ENCODE peak calls at places on chromosomes 7 and 10, in nine cellular contexts. One of them, this sample, is unnamed.

GRCh38 chr7:130493275-130493868 is 1.5 kb downstream of the MEST start:
- DNase-seq in lung: no peak
- DNase-seq in left ventricle myocardium inferior: no peak
- DNase-seq in CD4-positive, alpha-beta memory T cell: no peak
- DNase-seq in transverse colon: no peak
- DNase-seq in lower lobe of right lung: no peak
- DNase-seq in OCI-LY7: no peak
- DNase-seq in heart left ventricle: no peak
- DNase-seq in CD8-positive, alpha-beta memory T cell: no peak
- DNase-seq in this sample: peak; percentile 37

GRCh38 chr7:136687693-136688322 is 180.6 kb upstream of the CHRM2 start:
- DNase-seq in lung: no peak
- DNase-seq in left ventricle myocardium inferior: no peak
- DNase-seq in CD4-positive, alpha-beta memory T cell: no peak
- DNase-seq in transverse colon: no peak
- DNase-seq in lower lobe of right lung: no peak
- DNase-seq in OCI-LY7: peak; percentile 58
- DNase-seq in heart left ventricle: no peak
- DNase-seq in CD8-positive, alpha-beta memory T cell: no peak
- DNase-seq in this sample: peak; percentile 47

GRCh38 chr7:84553711-84554110 is 359.1 kb upstream of the SEMA3A start:
- DNase-seq in lung: no peak
- DNase-seq in left ventricle myocardium inferior: no peak
- DNase-seq in CD4-positive, alpha-beta memory T cell: no peak
- DNase-seq in transverse colon: no peak
- DNase-seq in lower lobe of right lung: no peak
- DNase-seq in OCI-LY7: no peak
- DNase-seq in heart left ventricle: no peak
- DNase-seq in CD8-positive, alpha-beta memory T cell: no peak
- DNase-seq in this sample: no peak

GRCh38 chr7:44541028-44541869 is at the start of gene NPC1L1:
- DNase-seq in lung: no peak
- DNase-seq in left ventricle myocardium inferior: no peak
- DNase-seq in CD4-positive, alpha-beta memory T cell: no peak
- DNase-seq in transverse colon: no peak
- DNase-seq in lower lobe of right lung: no peak
- DNase-seq in OCI-LY7: no peak
- DNase-seq in heart left ventricle: no peak
- DNase-seq in CD8-positive, alpha-beta memory T cell: no peak
- DNase-seq in this sample: no peak

GRCh38 chr7:90596745-90597526 is 815 bp downstream of the CDK14 start:
- DNase-seq in lung: no peak
- DNase-seq in left ventricle myocardium inferior: no peak
- DNase-seq in CD4-positive, alpha-beta memory T cell: no peak
- DNase-seq in transverse colon: no peak
- DNase-seq in lower lobe of right lung: no peak
- DNase-seq in OCI-LY7: no peak
- DNase-seq in heart left ventricle: peak; percentile 58
- DNase-seq in CD8-positive, alpha-beta memory T cell: no peak
- DNase-seq in this sample: peak; percentile 55

GRCh38 chr7:65438593-65438992 is 64.9 kb downstream of the ZNF92 start:
- DNase-seq in lung: no peak
- DNase-seq in left ventricle myocardium inferior: no peak
- DNase-seq in CD4-positive, alpha-beta memory T cell: no peak
- DNase-seq in transverse colon: no peak
- DNase-seq in lower lobe of right lung: no peak
- DNase-seq in OCI-LY7: no peak
- DNase-seq in heart left ventricle: no peak
- DNase-seq in CD8-positive, alpha-beta memory T cell: no peak
- DNase-seq in this sample: peak; percentile 88

GRCh38 chr7:4828720-4829383 is 33.0 kb downstream of the PAPOLB start:
- DNase-seq in lung: no peak
- DNase-seq in left ventricle myocardium inferior: no peak
- DNase-seq in CD4-positive, alpha-beta memory T cell: no peak
- DNase-seq in transverse colon: no peak
- DNase-seq in lower lobe of right lung: no peak
- DNase-seq in OCI-LY7: no peak
- DNase-seq in heart left ventricle: no peak
- DNase-seq in CD8-positive, alpha-beta memory T cell: no peak
- DNase-seq in this sample: no peak

GRCh38 chr7:5426226-5426475 is 2.5 kb upstream of the TNRC18 start:
- DNase-seq in lung: no peak
- DNase-seq in left ventricle myocardium inferior: no peak
- DNase-seq in CD4-positive, alpha-beta memory T cell: no peak
- DNase-seq in transverse colon: no peak
- DNase-seq in lower lobe of right lung: no peak
- DNase-seq in OCI-LY7: no peak
- DNase-seq in heart left ventricle: no peak
- DNase-seq in CD8-positive, alpha-beta memory T cell: no peak
- DNase-seq in this sample: no peak

GRCh38 chr7:128831178-128831993 is 1.2 kb downstream of the FLNC start:
- DNase-seq in lung: no peak
- DNase-seq in left ventricle myocardium inferior: peak; percentile 71
- DNase-seq in CD4-positive, alpha-beta memory T cell: no peak
- DNase-seq in transverse colon: peak; percentile 46
- DNase-seq in lower lobe of right lung: no peak
- DNase-seq in OCI-LY7: peak; percentile 13
- DNase-seq in heart left ventricle: peak; percentile 79
- DNase-seq in CD8-positive, alpha-beta memory T cell: no peak
- DNase-seq in this sample: peak; percentile 90
- H3K4me1 ChIP-seq in lung: peaks cover 14% of the 10 kb centered on the region
- H3K4me1 ChIP-seq in left ventricle myocardium inferior: peaks cover 84% of the 10 kb centered on the region
- H3K4me1 ChIP-seq in CD4-positive, alpha-beta memory T cell: peaks cover 19% of the 10 kb centered on the region
- H3K4me1 ChIP-seq in transverse colon: peaks cover 37% of the 10 kb centered on the region
- H3K4me1 ChIP-seq in lower lobe of right lung: peaks cover 46% of the 10 kb centered on the region
- H3K4me1 ChIP-seq in OCI-LY7: peaks cover 14% of the 10 kb centered on the region
- H3K4me1 ChIP-seq in heart left ventricle: no peaks in the 10 kb centered on the region
- H3K4me1 ChIP-seq in CD8-positive, alpha-beta memory T cell: peaks cover 7% of the 10 kb centered on the region
- H3K4me1 ChIP-seq in this sample: peaks cover 45% of the 10 kb centered on the region

GRCh38 chr10:131891196-131891928 is 9.4 kb upstream of the PPP2R2D start:
- DNase-seq in lung: no peak
- DNase-seq in left ventricle myocardium inferior: no peak
- DNase-seq in CD4-positive, alpha-beta memory T cell: no peak
- DNase-seq in transverse colon: no peak
- DNase-seq in lower lobe of right lung: no peak
- DNase-seq in OCI-LY7: no peak
- DNase-seq in heart left ventricle: no peak
- DNase-seq in CD8-positive, alpha-beta memory T cell: no peak
- DNase-seq in this sample: peak; percentile 50

GRCh38 chr10:131890276-131891195 is 10.3 kb upstream of the PPP2R2D start:
- DNase-seq in lung: no peak
- DNase-seq in left ventricle myocardium inferior: no peak
- DNase-seq in CD4-positive, alpha-beta memory T cell: no peak
- DNase-seq in transverse colon: no peak
- DNase-seq in lower lobe of right lung: no peak
- DNase-seq in OCI-LY7: no peak
- DNase-seq in heart left ventricle: no peak
- DNase-seq in CD8-positive, alpha-beta memory T cell: no peak
- DNase-seq in this sample: no peak

GRCh38 chr10:131891929-131892816 is 8.6 kb upstream of the PPP2R2D start:
- DNase-seq in lung: no peak
- DNase-seq in left ventricle myocardium inferior: no peak
- DNase-seq in CD4-positive, alpha-beta memory T cell: no peak
- DNase-seq in transverse colon: no peak
- DNase-seq in lower lobe of right lung: no peak
- DNase-seq in OCI-LY7: no peak
- DNase-seq in heart left ventricle: no peak
- DNase-seq in CD8-positive, alpha-beta memory T cell: no peak
- DNase-seq in this sample: no peak

GRCh38 chr10:131895116-131895515 is 5.7 kb upstream of the PPP2R2D start:
- DNase-seq in lung: no peak
- DNase-seq in left ventricle myocardium inferior: no peak
- DNase-seq in CD4-positive, alpha-beta memory T cell: no peak
- DNase-seq in transverse colon: no peak
- DNase-seq in lower lobe of right lung: no peak
- DNase-seq in OCI-LY7: no peak
- DNase-seq in heart left ventricle: no peak
- DNase-seq in CD8-positive, alpha-beta memory T cell: no peak
- DNase-seq in this sample: no peak

GRCh38 chr10:131892817-131893675 is 7.8 kb upstream of the PPP2R2D start:
- DNase-seq in lung: no peak
- DNase-seq in left ventricle myocardium inferior: no peak
- DNase-seq in CD4-positive, alpha-beta memory T cell: no peak
- DNase-seq in transverse colon: no peak
- DNase-seq in lower lobe of right lung: no peak
- DNase-seq in OCI-LY7: no peak
- DNase-seq in heart left ventricle: no peak
- DNase-seq in CD8-positive, alpha-beta memory T cell: no peak
- DNase-seq in this sample: no peak
- H3K27ac ChIP-seq in lung: no peak overlapping the region
- H3K27ac ChIP-seq in left ventricle myocardium inferior: no peak overlapping the region
- H3K27ac ChIP-seq in CD4-positive, alpha-beta memory T cell: no peak overlapping the region
- H3K27ac ChIP-seq in transverse colon: no peak overlapping the region
- H3K27ac ChIP-seq in lower lobe of right lung: no peak overlapping the region
- H3K27ac ChIP-seq in OCI-LY7: no peak overlapping the region
- H3K27ac ChIP-seq in heart left ventricle: no peak overlapping the region
- H3K27ac ChIP-seq in CD8-positive, alpha-beta memory T cell: peak overlapping the region; percentile 64
- H3K27ac ChIP-seq in this sample: no peak overlapping the region

DNA sequence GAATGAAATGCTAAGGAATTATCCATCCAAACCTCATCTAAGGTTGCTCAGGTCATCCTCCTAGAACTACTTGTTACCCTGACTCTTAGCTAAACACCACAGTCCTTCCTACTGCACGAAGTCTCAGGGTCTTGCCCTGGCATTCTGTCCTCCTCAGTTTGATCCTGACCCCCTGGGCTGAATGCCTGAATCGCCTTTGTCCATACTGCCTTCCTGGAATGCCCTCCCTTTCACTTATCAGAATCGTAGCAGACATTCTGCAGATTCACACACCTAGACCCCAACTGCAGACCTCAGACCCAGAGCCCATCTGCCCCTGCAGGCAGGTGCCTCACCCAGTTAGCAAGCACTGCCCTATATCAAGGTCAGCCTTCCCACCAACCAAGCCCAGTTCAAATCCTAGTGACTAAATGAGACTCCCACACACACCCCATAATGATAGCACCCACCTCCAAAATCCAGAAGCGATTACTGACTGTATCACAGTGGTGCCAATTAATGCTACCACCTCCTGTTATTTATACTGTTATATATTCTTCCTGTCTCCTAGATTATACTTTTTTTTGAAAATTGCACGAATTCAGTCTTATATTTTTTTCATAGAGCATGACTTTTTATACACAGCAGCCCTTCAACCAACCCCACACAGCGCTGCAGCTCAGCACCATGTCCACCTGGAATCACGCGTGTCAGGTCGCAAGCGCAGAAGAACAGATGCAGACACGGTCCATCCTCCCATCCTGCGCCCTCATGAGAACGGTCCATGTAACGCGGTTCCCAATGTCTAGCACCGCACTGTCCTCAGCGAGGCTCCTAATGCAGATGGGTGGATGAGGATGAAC is 3.7 kb downstream of the PARD3 start:
- DNase-seq in lung: no peak
- DNase-seq in left ventricle myocardium inferior: no peak
- DNase-seq in CD4-positive, alpha-beta memory T cell: no peak
- DNase-seq in transverse colon: no peak
- DNase-seq in lower lobe of right lung: no peak
- DNase-seq in OCI-LY7: no peak
- DNase-seq in heart left ventricle: no peak
- DNase-seq in CD8-positive, alpha-beta memory T cell: no peak
- DNase-seq in this sample: no peak
- H3K4me1 ChIP-seq in lung: peaks cover 11% of the 10 kb centered on the region
- H3K4me1 ChIP-seq in left ventricle myocardium inferior: peaks cover 69% of the 10 kb centered on the region
- H3K4me1 ChIP-seq in CD4-positive, alpha-beta memory T cell: peaks cover 6% of the 10 kb centered on the region
- H3K4me1 ChIP-seq in transverse colon: peaks cover 36% of the 10 kb centered on the region
- H3K4me1 ChIP-seq in lower lobe of right lung: peaks cover 43% of the 10 kb centered on the region
- H3K4me1 ChIP-seq in OCI-LY7: no peaks in the 10 kb centered on the region
- H3K4me1 ChIP-seq in heart left ventricle: no peaks in the 10 kb centered on the region
- H3K4me1 ChIP-seq in CD8-positive, alpha-beta memory T cell: no peaks in the 10 kb centered on the region
- H3K4me1 ChIP-seq in this sample: peaks cover 27% of the 10 kb centered on the region

DNA sequence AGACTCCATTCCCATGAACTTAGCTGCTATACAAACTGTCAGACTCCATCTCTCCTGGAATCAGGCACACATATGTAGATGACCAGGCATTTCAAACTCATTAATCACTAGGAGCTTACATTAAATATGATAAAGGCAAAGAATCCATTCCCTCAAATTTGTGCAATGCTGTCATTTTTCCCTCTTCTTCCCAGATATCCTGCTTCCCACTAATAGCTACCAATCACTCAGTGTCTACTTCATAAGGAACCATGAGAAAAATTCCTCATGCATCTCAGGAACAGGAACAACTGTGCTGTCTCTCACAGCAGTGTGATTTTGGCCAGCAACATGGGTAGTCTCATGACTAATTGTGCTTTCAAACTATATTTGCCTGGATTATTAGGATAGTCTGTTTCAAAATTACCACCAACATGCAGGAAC is 133.9 kb downstream of the DKK1 start:
- DNase-seq in lung: no peak
- DNase-seq in left ventricle myocardium inferior: no peak
- DNase-seq in CD4-positive, alpha-beta memory T cell: no peak
- DNase-seq in transverse colon: no peak
- DNase-seq in lower lobe of right lung: no peak
- DNase-seq in OCI-LY7: no peak
- DNase-seq in heart left ventricle: no peak
- DNase-seq in CD8-positive, alpha-beta memory T cell: no peak
- DNase-seq in this sample: no peak
- H3K27ac ChIP-seq in lung: no peak overlapping the region
- H3K27ac ChIP-seq in left ventricle myocardium inferior: no peak overlapping the region
- H3K27ac ChIP-seq in CD4-positive, alpha-beta memory T cell: no peak overlapping the region
- H3K27ac ChIP-seq in transverse colon: no peak overlapping the region
- H3K27ac ChIP-seq in lower lobe of right lung: no peak overlapping the region
- H3K27ac ChIP-seq in OCI-LY7: no peak overlapping the region
- H3K27ac ChIP-seq in heart left ventricle: no peak overlapping the region
- H3K27ac ChIP-seq in CD8-positive, alpha-beta memory T cell: no peak overlapping the region
- H3K27ac ChIP-seq in this sample: no peak overlapping the region

DNA sequence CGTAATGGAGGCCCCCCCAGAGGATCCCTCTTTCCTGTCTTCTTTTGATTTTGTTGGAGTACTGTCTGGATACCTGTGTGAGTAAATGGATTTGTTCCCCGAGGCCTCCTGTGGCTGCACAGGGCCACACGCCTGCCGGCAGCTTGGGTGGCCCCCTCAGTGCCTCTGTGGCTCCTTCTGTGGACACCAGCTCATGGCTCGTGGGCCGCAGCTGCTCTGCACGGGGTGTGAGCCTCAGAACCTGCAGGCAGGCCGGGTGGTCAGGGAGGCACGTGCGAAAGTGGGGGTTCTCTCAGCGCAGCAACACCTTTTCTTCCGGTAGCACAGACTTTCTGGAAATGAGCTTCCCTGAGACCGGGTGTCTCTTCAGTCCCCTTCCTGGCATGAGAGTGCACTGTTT is 70.3 kb downstream of the WDR37 start:
- DNase-seq in lung: no peak
- DNase-seq in left ventricle myocardium inferior: no peak
- DNase-seq in CD4-positive, alpha-beta memory T cell: no peak
- DNase-seq in transverse colon: no peak
- DNase-seq in lower lobe of right lung: no peak
- DNase-seq in OCI-LY7: no peak
- DNase-seq in heart left ventricle: no peak
- DNase-seq in CD8-positive, alpha-beta memory T cell: no peak
- DNase-seq in this sample: no peak
- H3K4me1 ChIP-seq in lung: no peaks in the 10 kb centered on the region
- H3K4me1 ChIP-seq in left ventricle myocardium inferior: peaks cover 9% of the 10 kb centered on the region
- H3K4me1 ChIP-seq in CD4-positive, alpha-beta memory T cell: peaks cover 7% of the 10 kb centered on the region
- H3K4me1 ChIP-seq in transverse colon: no peaks in the 10 kb centered on the region
- H3K4me1 ChIP-seq in lower lobe of right lung: no peaks in the 10 kb centered on the region
- H3K4me1 ChIP-seq in OCI-LY7: no peaks in the 10 kb centered on the region
- H3K4me1 ChIP-seq in heart left ventricle: no peaks in the 10 kb centered on the region
- H3K4me1 ChIP-seq in CD8-positive, alpha-beta memory T cell: no peaks in the 10 kb centered on the region
- H3K4me1 ChIP-seq in this sample: no peaks in the 10 kb centered on the region

This sample was measured in cardiac muscle cell.